ENCODE peak calls at places on chromosomes 12 and 14, in four cellular contexts. A is cardiac muscle cell, U is sigmoid colon, H is BJ. R is an unnamed sample.

GRCh38 chr14:55107766-55108554 is 21.1 kb upstream of the LGALS3 start:
- DNase-seq in H (peak), A (peak), U (peak), R (peak)

GRCh38 chr14:105030836-105031396 is 10.0 kb upstream of the CDCA4 start:
- DNase-seq in H (no peak), A (no peak), U (no peak), R (no peak)

GRCh38 chr12:32235251-32235650 is 128.6 kb downstream of the BICD1 start:
- DNase-seq in U (no peak), A (no peak), H (no peak), R (no peak)

GRCh38 chr12:9960613-9961012 is 10.6 kb upstream of the CLEC12A start:
- DNase-seq in A (no peak), U (no peak), H (no peak), R (no peak)

GRCh38 chr12:96140110-96140509 is 54.1 kb upstream of the ELK3 start:
- DNase-seq in H (no peak), U (no peak), A (peak), R (peak)

GRCh38 chr14:64763089-64763782 is 59.0 kb downstream of the PLEKHG3 start:
- DNase-seq in A (no peak), H (no peak), U (no peak), R (no peak)

GRCh38 chr14:34874386-34875030 is 652 bp downstream of the BAZ1A start:
- DNase-seq in A (peak), U (peak), H (no peak), R (no peak)

GRCh38 chr12:76685246-76685678 is 78.7 kb upstream of the ZDHHC17 start:
- DNase-seq in A (peak), U (no peak), H (no peak), R (no peak)

GRCh38 chr12:52327086-52327829 is 6.1 kb upstream of the KRT83 start:
- DNase-seq in H (peak), A (peak), U (peak), R (peak)

GRCh38 chr14:60662987-60663386 is 13.7 kb upstream of the SIX1 start:
- DNase-seq in U (no peak), H (no peak), A (no peak), R (no peak)

GRCh38 chr14:104938436-104938835 is 13.8 kb downstream of the PLD4 start:
- DNase-seq in A (no peak), H (no peak), U (no peak), R (no peak)

GRCh38 chr14:73526036-73526984 is 10.6 kb upstream of the ACOT1 start:
- DNase-seq in H (no peak), A (no peak), U (peak), R (peak)

GRCh38 chr14:36556811-36557433 is 25.5 kb downstream of the NKX2-8 start:
- DNase-seq in A (peak), H (no peak), U (no peak), R (no peak)

GRCh38 chr12:113242560-113242959 is 21.3 kb downstream of the TPCN1 start:
- DNase-seq in U (no peak), A (no peak), H (no peak), R (no peak)

GRCh38 chr14:93056166-93056839 is 59.4 kb downstream of the ITPK1 start:
- DNase-seq in U (no peak), A (no peak), H (no peak), R (no peak)

GRCh38 chr12:63302269-63302940 is 151.4 kb upstream of the AVPR1A start:
- DNase-seq in A (no peak), U (no peak), H (no peak), R (no peak)

GRCh38 chr12:57110189-57111045 is 745 bp downstream of the STAT6 start:
- DNase-seq in A (peak), H (no peak), U (peak), R (no peak)

GRCh38 chr12:132472386-132472785 is 17.6 kb upstream of the FBRSL1 start:
- DNase-seq in U (no peak), A (no peak), H (no peak), R (no peak)

GRCh38 chr12:14946856-14947255 is 8.5 kb upstream of the ERP27 start:
- DNase-seq in A (no peak), H (no peak), U (no peak), R (no peak)

GRCh38 chr12:124517260-124518050 is 50.0 kb downstream of the NCOR2 start:
- DNase-seq in A (peak), U (peak), H (no peak), R (no peak)

GRCh38 chr14:104683653-104684448 is 5.6 kb upstream of the INF2 start:
- DNase-seq in U (peak), H (no peak), A (no peak), R (no peak)

GRCh38 chr12:5267603-5268423 is 164.1 kb upstream of the NTF3 start:
- DNase-seq in U (no peak), H (no peak), A (no peak), R (no peak)

GRCh38 chr12:43208627-43209026 is 343.4 kb downstream of the ADAMTS20 start:
- DNase-seq in U (no peak), H (no peak), A (no peak), R (no peak)

GRCh38 chr12:52300796-52301691 is 9.7 kb upstream of the KRT81 start:
- DNase-seq in U (peak), H (no peak), A (peak), R (no peak)

GRCh38 chr12:131687346-131688125 is 23.4 kb upstream of the SFSWAP start:
- DNase-seq in A (no peak), U (no peak), H (no peak), R (no peak)

DNA sequence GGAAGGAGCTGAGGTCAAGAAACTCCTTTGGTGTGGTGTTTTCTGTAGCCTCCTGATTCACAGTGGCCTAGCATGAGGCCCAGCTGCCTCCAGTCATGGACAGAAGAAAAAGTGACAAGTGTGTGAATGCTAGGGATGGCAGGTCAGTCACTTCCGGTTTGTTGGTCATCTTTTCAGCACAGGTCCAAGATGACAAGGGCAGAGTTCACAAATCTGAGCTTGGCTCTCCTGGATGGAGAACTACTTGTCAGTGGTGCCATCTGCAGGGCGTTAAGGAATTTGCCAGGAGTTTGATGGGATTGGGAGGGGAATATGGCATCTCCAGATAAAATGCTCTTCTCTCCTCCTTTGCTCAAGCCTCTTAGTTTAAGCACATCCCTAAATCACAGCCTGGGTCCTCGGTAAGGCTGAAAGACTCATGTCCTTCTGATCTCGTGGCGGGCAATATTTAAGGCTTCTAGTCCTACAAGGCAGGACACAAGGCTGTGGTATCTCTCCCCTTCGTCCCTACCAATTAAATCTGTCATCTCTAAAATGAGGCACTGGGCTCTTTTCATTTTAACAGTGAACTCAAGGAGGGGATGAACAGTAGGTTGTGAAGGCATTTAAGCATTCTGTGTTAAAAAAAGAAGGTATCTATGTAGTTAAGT is 10.0 kb downstream of the TUBA1B start:
- DNase-seq in A (peak), U (peak), H (no peak), R (no peak)
- TF ChIP-seq CTCF in A (peak), U (peak), H (peak), R (peak)

DNA sequence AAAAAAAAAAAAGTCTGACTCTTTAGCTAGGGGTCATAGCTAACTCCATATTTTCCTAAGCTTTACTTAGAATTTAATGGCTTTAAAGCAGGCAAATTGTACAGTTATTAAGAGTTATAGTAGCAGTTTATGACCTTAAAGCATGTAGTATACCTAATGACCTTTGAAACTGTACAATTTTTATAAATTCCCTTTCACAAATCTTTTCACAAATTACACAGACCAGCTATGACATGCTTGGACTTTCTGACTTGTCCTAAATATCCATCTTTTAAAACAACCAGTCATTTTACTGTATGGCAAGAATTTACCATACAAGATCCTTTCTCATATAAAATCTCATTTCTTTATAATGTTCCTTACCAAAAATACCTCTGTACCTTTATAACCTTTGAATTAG is 74.8 kb downstream of the C14orf132 start:
- DNase-seq in H (no peak), A (no peak), U (no peak), R (no peak)
- TF ChIP-seq CTCF in H (no peak), A (no peak), U (no peak), R (no peak)

GRCh38 chr12:69906411-69907216 is 81.6 kb downstream of the MYRFL start:
- DNase-seq in A (no peak), H (no peak), U (no peak), R (no peak)
- TF ChIP-seq CTCF in A (no peak), H (no peak), U (no peak), R (no peak)

GRCh38 chr12:88993655-88994054 is 358.6 kb downstream of the DUSP6 start:
- DNase-seq in A (peak), H (peak), U (no peak), R (peak)
- TF ChIP-seq CTCF in A (peak), H (peak), U (peak), R (no peak)